ENCODE peak calls at places on chromosomes 11 and 22, in four cellular contexts. D is CD4-positive, CD25-positive, alpha-beta regulatory T cell; H is astrocyte; T is ovary. A is an unnamed sample. For H3K27me3, the result is how much of the 10 kb centered on the place peaks cover.

GRCh38 chr11:36565033-36565610 is 2.7 kb upstream of the RAG1 start:
- DNase-seq in D (no peak), H (no peak), T (no peak), A (no peak)

GRCh38 chr11:14625804-14626203 is 17.8 kb upstream of the PDE3B start:
- DNase-seq in D (no peak), H (no peak), T (no peak), A (no peak)

GRCh38 chr11:27938011-27938410 is 169.9 kb downstream of the KIF18A start:
- DNase-seq in D (no peak), H (peak), T (no peak), A (no peak)

GRCh38 chr11:34379539-34379938 is 21.7 kb upstream of the ABTB2 start:
- DNase-seq in D (no peak), H (no peak), T (no peak), A (no peak)

GRCh38 chr11:2721163-2721935 is 21.6 kb upstream of the KCNQ1OT1 start:
- DNase-seq in D (no peak), H (no peak), T (no peak), A (no peak)

GRCh38 chr11:6210274-6210955 is 5.1 kb downstream of the C11orf42 start:
- DNase-seq in D (no peak), H (no peak), T (no peak), A (no peak)

GRCh38 chr11:102346456-102346747 is 612 bp upstream of the BIRC2 start:
- DNase-seq in D (no peak), H (peak), T (no peak), A (no peak)

GRCh38 chr22:42320463-42321416 is 50.3 kb upstream of the TCF20 start:
- DNase-seq in D (no peak), H (no peak), T (no peak), A (no peak)

GRCh38 chr11:86523738-86524602 is 148.4 kb downstream of the ME3 start:
- DNase-seq in D (no peak), H (peak), T (no peak), A (peak)

GRCh38 chr11:5815534-5815933 is 6.8 kb downstream of the OR52N2 start:
- DNase-seq in D (no peak), H (no peak), T (no peak), A (no peak)

GRCh38 chr11:62054484-62055121 is 69.2 kb upstream of the INCENP start:
- DNase-seq in D (peak), H (no peak), T (no peak), A (no peak)

GRCh38 chr11:27416568-27417176 is 53.7 kb upstream of the CCDC34 start:
- DNase-seq in D (no peak), H (no peak), T (no peak), A (no peak)

GRCh38 chr11:76806608-76807205 is 23.6 kb downstream of the TSKU start:
- DNase-seq in D (no peak), H (no peak), T (no peak), A (no peak)

GRCh38 chr11:132549001-132549400 is 983.3 kb downstream of the OPCML start:
- DNase-seq in D (no peak), H (peak), T (no peak), A (no peak)

GRCh38 chr22:39209756-39210155 is 35.0 kb downstream of the PDGFB start:
- DNase-seq in D (no peak), H (no peak), T (no peak), A (no peak)

GRCh38 chr11:75344761-75345454 is 6.6 kb downstream of the ARRB1 start:
- DNase-seq in D (no peak), H (no peak), T (no peak), A (no peak)

GRCh38 chr22:20284471-20285086 is 16.5 kb upstream of the RTN4R start:
- DNase-seq in D (no peak), H (no peak), T (no peak), A (no peak)

GRCh38 chr11:67666303-67666645 is 8.1 kb downstream of the ALDH3B2 start:
- DNase-seq in D (no peak), H (no peak), T (no peak), A (no peak)

GRCh38 chr11:71369411-71369810 is 78.8 kb downstream of the DHCR7 start:
- DNase-seq in D (no peak), H (no peak), T (no peak), A (no peak)
- H3K27me3 ChIP-seq in D (under half), H (under half), T (under half), A (under half)

GRCh38 chr11:85089654-85090053 is 537.5 kb downstream of the DLG2 start:
- DNase-seq in D (no peak), H (no peak), T (no peak), A (no peak)

GRCh38 chr11:85086511-85087284 is 540.4 kb downstream of the DLG2 start:
- DNase-seq in D (no peak), H (peak), T (no peak), A (peak)

DNA sequence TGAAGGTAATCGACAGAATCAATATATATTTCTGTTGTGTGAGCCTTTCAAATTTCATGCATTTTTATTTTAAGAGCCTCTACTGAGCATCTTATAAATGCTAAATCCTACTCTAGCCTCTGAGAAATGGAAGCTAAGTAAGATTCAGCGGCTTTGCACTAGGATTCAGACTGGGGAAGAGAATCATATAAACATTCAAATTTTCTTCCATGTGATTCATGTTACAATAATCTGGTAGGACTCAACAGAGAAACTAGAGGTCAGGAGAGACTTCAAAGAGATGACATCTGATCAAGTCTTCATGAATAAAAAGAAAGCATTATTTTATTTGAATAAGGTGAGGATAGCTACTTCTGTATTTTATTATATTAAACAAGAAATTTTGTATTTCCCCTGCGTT is 538.9 kb downstream of the DLG2 start:
- DNase-seq in D (no peak), H (peak), T (no peak), A (peak)
- H3K4me3 ChIP-seq in D (no peak), H (no peak), T (no peak), A (no peak)

DNA sequence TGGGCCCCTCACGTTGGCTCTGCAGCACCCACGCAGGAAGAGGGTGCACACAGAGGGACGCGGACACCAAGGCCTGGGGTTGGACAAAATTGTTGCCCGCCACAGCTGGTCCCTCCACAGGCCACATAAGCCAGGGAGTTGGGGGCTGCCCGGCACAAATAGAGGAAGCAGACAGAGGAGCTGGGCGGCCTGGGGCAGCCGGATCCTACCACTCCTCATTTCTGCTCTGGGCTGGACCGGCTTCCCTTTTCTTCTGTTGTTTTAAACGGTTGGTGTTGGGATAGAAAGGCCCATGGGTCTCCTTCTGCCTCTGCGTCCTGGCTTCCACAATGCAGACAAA is 36.4 kb upstream of the LINC01488 start:
- DNase-seq in D (no peak), H (no peak), T (no peak), A (no peak)
- H3K27me3 ChIP-seq in D (under half), H (under half), T (under half), A (under half)

DNA sequence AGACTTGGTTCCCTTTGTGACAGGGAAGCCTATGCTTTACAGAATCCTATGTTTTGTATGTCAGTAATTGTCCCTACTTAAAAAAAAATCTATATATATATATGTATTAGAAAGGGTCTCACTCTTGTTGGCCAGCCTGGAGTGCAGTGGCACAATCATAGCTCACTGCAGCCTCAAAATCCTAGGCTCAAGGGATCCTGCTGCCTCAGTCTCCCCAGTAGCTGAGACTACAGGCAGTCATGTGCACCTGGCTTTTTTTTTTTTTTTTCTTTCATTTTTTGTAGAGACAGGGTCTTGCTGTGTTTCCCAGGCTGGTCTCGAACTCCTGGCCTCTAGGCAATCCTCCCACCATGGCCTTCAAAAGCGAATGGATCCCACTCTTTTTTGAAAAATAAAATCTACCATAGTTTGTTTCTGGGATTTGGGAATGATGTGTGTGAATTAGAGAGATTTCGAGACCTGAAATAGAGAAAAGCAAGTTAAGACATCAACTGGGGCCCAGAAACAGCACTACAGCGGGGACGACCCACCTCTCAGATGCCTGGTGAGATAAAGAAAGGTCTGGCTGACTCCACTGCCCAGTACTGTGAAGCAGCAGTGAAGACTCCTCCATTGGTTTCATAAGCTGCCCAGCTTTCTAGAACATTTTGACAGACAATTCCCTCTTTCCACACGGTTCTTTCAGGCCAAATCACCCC is 1.9 kb upstream of the NEAT1 start:
- DNase-seq in D (peak), H (no peak), T (peak), A (no peak)
- H3K4me3 ChIP-seq in D (peak), H (no peak), T (peak), A (peak)

DNA sequence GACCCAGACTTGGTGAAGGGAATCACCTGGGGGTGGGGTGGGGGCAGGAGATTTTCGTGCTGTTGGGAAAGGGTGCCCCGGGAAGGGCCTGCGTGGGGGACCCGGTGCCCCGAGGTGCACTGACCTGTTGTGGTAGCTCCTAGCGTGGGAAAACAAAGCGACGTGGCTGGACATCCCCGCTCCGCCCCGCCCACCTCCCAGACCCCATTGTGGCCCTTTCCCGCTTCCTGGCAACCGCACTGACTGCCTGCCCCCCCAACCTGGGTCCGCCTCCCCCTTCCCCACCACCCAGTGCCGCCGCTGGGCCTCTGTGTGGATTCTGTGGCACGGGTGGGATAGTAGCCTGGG is 2.5 kb upstream of the TYMP start:
- DNase-seq in D (no peak), H (no peak), T (no peak), A (no peak)
- H3K27me3 ChIP-seq in D (under half), H (under half), T (under half), A (under half)

DNA sequence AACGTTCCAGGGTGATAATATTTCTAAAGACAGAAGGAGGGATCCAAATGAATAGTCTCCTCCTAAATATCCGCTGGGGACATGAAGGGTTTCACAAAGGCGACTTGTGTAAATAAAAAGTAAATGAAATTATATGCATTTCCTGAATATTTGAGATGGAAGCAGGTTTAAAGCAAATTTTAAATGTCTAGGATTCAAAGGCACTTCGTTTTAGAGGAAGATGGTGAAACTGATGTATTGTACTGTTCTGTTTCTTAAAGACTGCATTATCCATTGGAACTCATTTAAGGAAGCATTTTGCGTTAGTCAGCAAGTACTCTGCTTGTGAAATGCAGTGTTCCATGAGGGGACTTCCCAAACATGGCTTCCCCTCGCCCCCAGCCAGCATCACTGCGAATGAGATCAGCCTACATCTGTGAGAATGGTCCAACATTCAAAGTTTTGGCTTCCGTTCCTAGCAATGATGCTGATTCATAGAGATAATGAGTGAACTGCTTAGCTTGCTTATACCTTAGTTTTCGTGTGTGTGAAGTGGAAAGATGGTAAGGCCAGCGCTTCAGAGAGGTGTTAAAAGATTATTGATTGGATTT is 1.5 kb downstream of the RAB39A start:
- DNase-seq in D (no peak), H (no peak), T (no peak), A (no peak)
- H3K4me3 ChIP-seq in D (no peak), H (no peak), T (no peak), A (no peak)

GRCh38 chr22:49213731-49214352 is 613.8 kb downstream of the BRD1 start:
- DNase-seq in D (no peak), H (no peak), T (peak), A (no peak)
- H3K27me3 ChIP-seq in D (under half), H (under half), T (under half), A (under half)

GRCh38 chr11:115942043-115942442 is 437.8 kb upstream of the CADM1 start:
- DNase-seq in D (no peak), H (no peak), T (no peak), A (no peak)
- H3K4me3 ChIP-seq in D (no peak), H (no peak), T (no peak), A (no peak)

GRCh38 chr22:23365524-23365923 is 185.2 kb downstream of the BCR start:
- DNase-seq in D (no peak), H (no peak), T (no peak), A (no peak)

GRCh38 chr22:23363683-23364082 is 183.4 kb downstream of the BCR start:
- DNase-seq in D (no peak), H (no peak), T (no peak), A (no peak)

GRCh38 chr22:23365961-23366360 is 185.7 kb downstream of the BCR start:
- DNase-seq in D (no peak), H (no peak), T (no peak), A (no peak)

GRCh38 chr22:23361676-23362075 is 181.4 kb downstream of the BCR start:
- DNase-seq in D (no peak), H (no peak), T (no peak), A (no peak)

DNA sequence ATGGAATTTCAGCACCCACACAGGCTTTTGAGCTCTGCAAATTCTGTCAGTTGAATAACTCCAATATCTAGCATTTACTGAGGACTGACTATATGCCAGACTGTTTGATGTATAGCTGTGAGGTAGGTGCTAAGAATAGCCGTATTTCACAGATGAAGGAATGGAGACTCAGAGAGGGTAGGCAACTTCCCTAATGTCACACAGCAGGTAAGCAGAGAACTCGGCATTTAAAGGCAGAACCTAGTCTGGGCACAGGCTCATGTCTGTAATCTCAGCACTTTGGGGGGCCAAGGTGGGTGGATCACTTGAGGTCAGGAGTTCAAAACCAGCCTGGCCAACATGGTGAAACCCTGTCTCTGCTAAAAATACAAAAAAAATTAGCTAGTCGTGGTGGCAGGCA is 184.1 kb downstream of the BCR start:
- DNase-seq in D (no peak), H (no peak), T (no peak), A (no peak)
- H3K27me3 ChIP-seq in D (under half), H (under half), T (under half), A (under half)